ENCODE peak calls at places on chromosomes 6 and 20, in eight cellular contexts. I, S, L, Y, U, H, O and P are unnamed samples.

GRCh38 chr6:54878705-54879104 is 32.1 kb downstream of the FAM83B start:
- DNase-seq in L (no peak), Y (no peak), O (no peak), I (no peak), H (no peak), U (peak), S (no peak), P (no peak)

GRCh38 chr20:56765172-56766073 is 136.3 kb downstream of the TFAP2C start:
- DNase-seq in L (no peak), Y (no peak), S (peak), I (no peak), U (no peak), O (peak), H (no peak), P (no peak)

GRCh38 chr6:95917034-95917433 is 98.7 kb upstream of the FUT9 start:
- DNase-seq in H (no peak), S (no peak), Y (no peak), U (no peak), I (no peak), O (no peak), L (no peak), P (no peak)

GRCh38 chr20:6975326-6975725 is 207.8 kb downstream of the BMP2 start:
- DNase-seq in U (no peak), H (no peak), Y (no peak), O (no peak), L (no peak), I (no peak), S (no peak), P (no peak)

GRCh38 chr20:18831830-18832229 is 18.2 kb downstream of the SCP2D1 start:
- DNase-seq in U (no peak), Y (no peak), I (no peak), L (no peak), O (no peak), H (no peak), S (peak), P (no peak)

GRCh38 chr6:91149914-91150674 is 563.2 kb upstream of the MAP3K7 start:
- DNase-seq in S (no peak), Y (no peak), I (no peak), L (no peak), H (no peak), O (no peak), U (peak), P (no peak)

GRCh38 chr20:10877345-10877744 is 203.5 kb upstream of the JAG1 start:
- DNase-seq in U (no peak), S (no peak), I (no peak), O (no peak), L (no peak), H (no peak), Y (no peak), P (no peak)

GRCh38 chr20:61936701-61937131 is 129.0 kb downstream of the TAF4 start:
- DNase-seq in O (no peak), L (peak), U (no peak), S (no peak), H (no peak), I (no peak), Y (no peak), P (no peak)

GRCh38 chr20:21397341-21398108 is at the start of gene NKX2-4:
- DNase-seq in U (no peak), H (no peak), O (no peak), S (no peak), I (no peak), Y (no peak), L (no peak), P (no peak)

GRCh38 chr6:25963426-25964123 is 973 bp downstream of the TRIM38 start:
- DNase-seq in U (no peak), L (no peak), Y (no peak), H (peak), S (no peak), I (no peak), O (no peak), P (peak)